ENCODE peak calls at places on chromosomes 16 and 17, in four cellular contexts. One of them, this sample, is unnamed.

GRCh38 chr17:46964315-46965265 is 14.5 kb downstream of the RPRML start:
- DNase-seq in fibroblast of the aortic adventitia: peak
- DNase-seq in heart left ventricle: no peak
- DNase-seq in fibroblast of lung: peak
- DNase-seq in this sample: peak

GRCh38 chr17:19534562-19535149 is 1.0 kb downstream of the SLC47A1 start:
- DNase-seq in fibroblast of the aortic adventitia: peak
- DNase-seq in heart left ventricle: no peak
- DNase-seq in fibroblast of lung: no peak
- DNase-seq in this sample: peak

GRCh38 chr17:2689411-2690164 is 22.0 kb downstream of the CLUH start:
- DNase-seq in fibroblast of the aortic adventitia: no peak
- DNase-seq in heart left ventricle: peak
- DNase-seq in fibroblast of lung: no peak
- DNase-seq in this sample: no peak

GRCh38 chr17:36586138-36586537 is 5.5 kb upstream of the DHRS11 start:
- DNase-seq in fibroblast of the aortic adventitia: no peak
- DNase-seq in heart left ventricle: no peak
- DNase-seq in fibroblast of lung: no peak
- DNase-seq in this sample: no peak

GRCh38 chr17:80192268-80192667 is 22.4 kb downstream of the CARD14 start:
- DNase-seq in fibroblast of the aortic adventitia: no peak
- DNase-seq in heart left ventricle: peak
- DNase-seq in fibroblast of lung: no peak
- DNase-seq in this sample: no peak

GRCh38 chr16:70746708-70747424 is 54.1 kb downstream of the VAC14 start:
- DNase-seq in fibroblast of the aortic adventitia: peak
- DNase-seq in heart left ventricle: peak
- DNase-seq in fibroblast of lung: peak
- DNase-seq in this sample: peak

GRCh38 chr16:53024045-53024444 is 28.7 kb downstream of the CHD9NB start:
- DNase-seq in fibroblast of the aortic adventitia: no peak
- DNase-seq in heart left ventricle: no peak
- DNase-seq in fibroblast of lung: no peak
- DNase-seq in this sample: no peak

GRCh38 chr17:82931696-82932060 is 91.9 kb upstream of the ZNF750 start:
- DNase-seq in fibroblast of the aortic adventitia: peak
- DNase-seq in heart left ventricle: peak
- DNase-seq in fibroblast of lung: peak
- DNase-seq in this sample: peak

GRCh38 chr17:12911241-12911640 is 106.6 kb downstream of the ELAC2 start:
- DNase-seq in fibroblast of the aortic adventitia: no peak
- DNase-seq in heart left ventricle: no peak
- DNase-seq in fibroblast of lung: peak
- DNase-seq in this sample: no peak

GRCh38 chr16:88383401-88384221 is 852 bp downstream of the ZNF469 start:
- DNase-seq in fibroblast of the aortic adventitia: peak
- DNase-seq in heart left ventricle: peak
- DNase-seq in fibroblast of lung: peak
- DNase-seq in this sample: peak

GRCh38 chr17:83199500-83200201 is 120.2 kb downstream of the METRNL start:
- DNase-seq in fibroblast of the aortic adventitia: no peak
- DNase-seq in heart left ventricle: peak
- DNase-seq in fibroblast of lung: no peak
- DNase-seq in this sample: peak

GRCh38 chr17:48051706-48052486 is 3.7 kb downstream of the NFE2L1 start:
- DNase-seq in fibroblast of the aortic adventitia: peak
- DNase-seq in heart left ventricle: peak
- DNase-seq in fibroblast of lung: peak
- DNase-seq in this sample: peak

GRCh38 chr17:43881758-43882505 is 25.4 kb downstream of the MPP2 start:
- DNase-seq in fibroblast of the aortic adventitia: no peak
- DNase-seq in heart left ventricle: no peak
- DNase-seq in fibroblast of lung: no peak
- DNase-seq in this sample: no peak

GRCh38 chr17:43070872-43071271 is 45.8 kb downstream of the RND2 start:
- DNase-seq in fibroblast of the aortic adventitia: no peak
- DNase-seq in heart left ventricle: no peak
- DNase-seq in fibroblast of lung: no peak
- DNase-seq in this sample: no peak

GRCh38 chr16:66606000-66606751 is 1.7 kb downstream of the CMTM3 start:
- DNase-seq in fibroblast of the aortic adventitia: no peak
- DNase-seq in heart left ventricle: peak
- DNase-seq in fibroblast of lung: no peak
- DNase-seq in this sample: no peak

GRCh38 chr17:15456972-15457722 is 10.3 kb downstream of the CDRT4 start:
- DNase-seq in fibroblast of the aortic adventitia: peak
- DNase-seq in heart left ventricle: peak
- DNase-seq in fibroblast of lung: peak
- DNase-seq in this sample: peak

GRCh38 chr16:31745900-31746299 is 127.7 kb upstream of the ZNF267 start:
- DNase-seq in fibroblast of the aortic adventitia: no peak
- DNase-seq in heart left ventricle: no peak
- DNase-seq in fibroblast of lung: no peak
- DNase-seq in this sample: no peak

GRCh38 chr16:14487579-14487978 is 142.5 kb downstream of the PARN start:
- DNase-seq in fibroblast of the aortic adventitia: no peak
- DNase-seq in heart left ventricle: no peak
- DNase-seq in fibroblast of lung: no peak
- DNase-seq in this sample: no peak

GRCh38 chr17:59848778-59849177 is 44.0 kb downstream of the TUBD1 start:
- DNase-seq in fibroblast of the aortic adventitia: peak
- DNase-seq in heart left ventricle: peak
- DNase-seq in fibroblast of lung: peak
- DNase-seq in this sample: peak

GRCh38 chr17:48756816-48757215 is 28.3 kb upstream of the HOXB13 start:
- DNase-seq in fibroblast of the aortic adventitia: no peak
- DNase-seq in heart left ventricle: no peak
- DNase-seq in fibroblast of lung: no peak
- DNase-seq in this sample: no peak

GRCh38 chr17:73182616-73183310 is 10.1 kb upstream of the COG1 start:
- DNase-seq in fibroblast of the aortic adventitia: no peak
- DNase-seq in heart left ventricle: no peak
- DNase-seq in fibroblast of lung: no peak
- DNase-seq in this sample: no peak

GRCh38 chr16:3007059-3007956 is 5.4 kb upstream of the CLDN9 start:
- DNase-seq in fibroblast of the aortic adventitia: no peak
- DNase-seq in heart left ventricle: no peak
- DNase-seq in fibroblast of lung: no peak
- DNase-seq in this sample: no peak

This sample was measured in myocyte.